ENCODE peak calls at places on chromosomes 16 and 17, in six cellular contexts. V is heart right ventricle, Z is heart left ventricle, B is B cell, F is transverse colon, Y is HFFc6. U is an unnamed sample.

GRCh38 chr17:3029213-3029913 is 34.0 kb downstream of the OR1D5 start:
- DNase-seq in V (peak), Y (no peak), B (no peak), Z (peak), F (no peak), U (no peak)

GRCh38 chr16:56593573-56594291 is 4.4 kb downstream of the MT3 start:
- DNase-seq in V (no peak), Z (no peak), F (no peak), Y (no peak), B (no peak), U (no peak)

GRCh38 chr16:89049484-89050118 is 44.1 kb upstream of the ACSF3 start:
- DNase-seq in Y (no peak), V (no peak), F (no peak), Z (peak), B (peak), U (no peak)

GRCh38 chr16:88196471-88197400 is 186.0 kb upstream of the ZNF469 start:
- DNase-seq in F (no peak), V (no peak), Z (no peak), B (no peak), Y (no peak), U (no peak)

GRCh38 chr16:84561291-84561690 is 56.6 kb downstream of the COTL1 start:
- DNase-seq in V (no peak), F (no peak), B (no peak), Z (no peak), Y (no peak), U (no peak)

GRCh38 chr17:17706140-17707060 is 25.1 kb downstream of the RAI1 start:
- DNase-seq in B (no peak), F (no peak), V (no peak), Z (no peak), Y (no peak), U (no peak)

GRCh38 chr16:17520567-17520966 is 49.8 kb upstream of the XYLT1 start:
- DNase-seq in Z (no peak), B (no peak), V (no peak), F (no peak), Y (peak), U (no peak)

GRCh38 chr17:31609331-31609730 is 217.9 kb downstream of the RAB11FIP4 start:
- DNase-seq in F (no peak), Y (no peak), B (no peak), V (no peak), Z (no peak), U (no peak)

GRCh38 chr16:964696-965395 is 5.9 kb downstream of the LMF1 start:
- DNase-seq in V (no peak), F (peak), B (no peak), Y (no peak), Z (peak), U (no peak)

GRCh38 chr16:23252310-23252709 is 49.8 kb upstream of the SCNN1B start:
- DNase-seq in Y (no peak), V (no peak), Z (no peak), B (no peak), F (no peak), U (no peak)

GRCh38 chr17:5283531-5284315 is 1.6 kb downstream of the RABEP1 start:
- DNase-seq in V (no peak), Y (peak), F (no peak), B (no peak), Z (no peak), U (no peak)

GRCh38 chr17:10651927-10652326 is 5.2 kb downstream of the MYH3 start:
- DNase-seq in Z (no peak), F (no peak), V (no peak), Y (no peak), B (no peak), U (no peak)

GRCh38 chr17:67210915-67211314 is 34.1 kb downstream of the HELZ start:
- DNase-seq in V (no peak), B (no peak), Z (no peak), Y (no peak), F (no peak), U (no peak)

GRCh38 chr16:85675528-85675927 is 13.2 kb downstream of the GINS2 start:
- DNase-seq in F (no peak), Z (no peak), Y (peak), B (no peak), V (no peak), U (no peak)

GRCh38 chr17:79053251-79053925 is 21.2 kb upstream of the ENGASE start:
- DNase-seq in B (no peak), F (no peak), V (no peak), Z (no peak), Y (peak), U (no peak)

GRCh38 chr17:67542219-67543114 is 165.4 kb downstream of the PITPNC1 start:
- DNase-seq in Z (no peak), F (no peak), Y (no peak), B (no peak), V (no peak), U (no peak)

GRCh38 chr17:62805234-62805633 is 2.9 kb downstream of the MARCHF10 start:
- DNase-seq in V (no peak), B (no peak), F (no peak), Y (peak), Z (no peak), U (no peak)

GRCh38 chr16:9072806-9073341 is 18.6 kb upstream of the HAPSTR1 start:
- DNase-seq in Y (peak), F (no peak), Z (no peak), B (no peak), V (no peak), U (no peak)

DNA sequence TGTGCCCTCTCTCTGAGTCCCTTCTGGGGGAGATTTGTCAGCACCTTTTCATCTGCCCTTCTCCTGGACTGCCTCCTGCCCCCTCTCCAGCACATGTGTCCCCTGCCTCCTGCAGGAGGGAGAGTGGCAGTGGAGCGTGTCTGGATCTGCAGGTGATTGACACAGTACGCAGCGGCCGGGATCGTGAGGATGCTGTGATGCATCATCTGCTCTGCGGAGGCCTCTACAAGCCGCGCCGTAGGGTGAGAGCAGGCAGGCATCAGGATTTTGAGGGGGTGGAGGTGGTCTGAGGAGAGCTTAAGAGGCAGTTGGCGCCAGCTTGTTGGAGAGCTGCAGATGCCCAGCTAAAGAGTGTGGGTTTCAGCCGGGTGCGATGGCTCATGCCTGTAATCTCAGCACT is 10.9 kb downstream of the SLC9A5 start:
- DNase-seq in Z (peak), F (no peak), V (no peak), Y (no peak), B (no peak), U (no peak)
- TF ChIP-seq CTCF in Z (no peak), F (no peak), V (no peak), Y (no peak), B (no peak), U (no peak)

GRCh38 chr17:48542956-48543853 is 1.7 kb downstream of the HOXB2 start:
- DNase-seq in V (peak), B (peak), Z (no peak), Y (no peak), F (peak), U (peak)
- TF ChIP-seq CTCF in V (peak), B (peak), Z (no peak), Y (no peak), F (peak), U (peak)

DNA sequence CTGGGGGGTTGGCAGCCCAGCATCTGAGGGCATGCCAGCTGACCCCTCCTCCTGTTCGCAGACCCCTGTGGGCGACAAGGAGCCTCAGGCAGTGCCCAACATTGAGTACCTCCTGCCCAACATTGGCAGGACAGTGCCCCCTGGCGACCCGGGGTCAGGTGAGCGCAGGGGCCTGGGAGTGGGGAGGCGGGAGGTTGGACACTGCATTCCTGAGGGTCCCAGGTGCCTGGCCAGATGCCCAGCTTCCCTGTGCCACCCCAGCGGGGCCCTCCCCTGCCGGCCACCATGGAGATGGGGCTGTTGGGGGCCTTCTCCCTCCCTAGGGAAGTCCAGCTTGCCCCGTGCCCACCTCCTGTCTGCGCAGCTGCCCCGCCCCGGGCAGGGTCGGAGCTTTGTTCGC is 70.1 kb downstream of the ARHGAP23 start:
- DNase-seq in F (no peak), B (no peak), Z (no peak), Y (no peak), V (no peak), U (no peak)
- TF ChIP-seq CTCF in F (no peak), B (no peak), Z (no peak), Y (peak), V (no peak), U (no peak)

DNA sequence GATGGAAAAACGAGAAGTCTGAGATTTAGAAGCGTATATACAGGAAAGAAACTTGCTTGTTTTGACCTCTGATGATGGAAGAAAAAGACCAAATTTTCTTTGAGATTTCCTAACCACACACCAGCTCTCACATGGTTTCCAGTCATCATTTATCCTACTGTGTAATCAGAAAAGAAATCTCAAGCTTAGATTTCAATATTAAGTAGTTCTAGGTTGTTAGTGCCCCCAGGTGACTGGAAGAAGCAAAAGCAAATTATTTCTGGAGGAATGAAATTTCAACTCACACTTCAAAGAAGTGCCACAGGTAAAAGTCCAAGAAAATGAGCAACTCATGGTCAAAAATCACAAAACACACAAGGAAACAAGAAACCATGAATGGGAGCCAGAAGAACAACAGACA is 51.8 kb upstream of the KDM6B start:
- DNase-seq in B (no peak), Y (peak), V (no peak), Z (no peak), F (no peak), U (no peak)
- TF ChIP-seq CTCF in B (no peak), Y (peak), V (no peak), Z (no peak), F (no peak), U (no peak)

DNA sequence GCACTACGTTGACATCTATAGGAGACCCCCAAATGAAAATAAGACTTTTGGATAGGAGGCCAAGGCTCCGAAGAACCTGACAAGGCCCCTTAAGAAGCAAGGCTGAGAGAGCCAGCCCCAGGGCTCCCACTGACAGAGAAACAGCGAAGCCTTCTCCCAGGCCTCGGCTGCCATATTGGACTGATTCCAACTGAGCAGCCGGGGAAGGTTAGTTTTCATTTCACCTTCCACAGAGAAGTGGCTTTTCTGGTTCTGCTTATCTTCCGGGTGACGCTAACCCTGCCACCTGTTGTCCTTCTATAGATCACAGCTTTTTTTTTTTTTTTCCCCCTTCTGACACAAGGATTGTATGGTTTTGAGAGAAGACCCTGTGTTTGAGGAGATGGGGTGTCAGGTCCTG is 356.7 kb downstream of the SOX9 start:
- DNase-seq in F (peak), B (no peak), V (no peak), Z (no peak), Y (no peak), U (no peak)
- TF ChIP-seq CTCF in F (no peak), B (no peak), V (no peak), Z (no peak), Y (no peak), U (no peak)

U was measured in endothelial cell.